ENCODE peak calls at places on chromosomes 3 and 15, in four cellular contexts. T is HepG2, B is K562, M is GM12878. Y is an unnamed sample.

GRCh38 chr3:49671291-49672288 is 2.6 kb upstream of the APEH start:
- DNase-seq in B (peak), M (peak), T (peak), Y (peak)

GRCh38 chr15:77538011-77538410 is 94.7 kb downstream of the LINGO1 start:
- DNase-seq in T (no peak), M (peak), B (no peak), Y (no peak)

GRCh38 chr3:143302638-143303171 is 183.1 kb downstream of the CHST2 start:
- DNase-seq in M (no peak), T (no peak), B (no peak), Y (no peak)

GRCh38 chr15:58929891-58930416 is 3.5 kb downstream of the SLTM start:
- DNase-seq in T (no peak), M (no peak), B (no peak), Y (no peak)

GRCh38 chr15:31306426-31307269 is 20.0 kb upstream of the KLF13 start:
- DNase-seq in T (no peak), M (no peak), B (no peak), Y (peak)

GRCh38 chr15:93289951-93290350 is 200.9 kb upstream of the RGMA start:
- DNase-seq in M (no peak), T (no peak), B (no peak), Y (no peak)

GRCh38 chr15:51284871-51285270 is 53.5 kb downstream of the CYP19A1 start:
- DNase-seq in B (no peak), T (no peak), M (no peak), Y (no peak)

GRCh38 chr3:42123012-42123581 is 31.9 kb downstream of the TRAK1 start:
- DNase-seq in M (peak), B (no peak), T (no peak), Y (no peak)

GRCh38 chr3:24415819-24416218 is 78.8 kb downstream of the THRB start:
- DNase-seq in T (no peak), B (no peak), M (no peak), Y (no peak)

GRCh38 chr3:196914866-196915265 is 27.5 kb downstream of the NCBP2 start:
- DNase-seq in B (no peak), T (peak), M (no peak), Y (peak)

GRCh38 chr3:52743152-52743551 is 27.6 kb downstream of the NEK4 start:
- DNase-seq in T (no peak), M (no peak), B (no peak), Y (no peak)

GRCh38 chr15:64851503-64851840 is 9.8 kb downstream of the PLEKHO2 start:
- DNase-seq in B (no peak), M (no peak), T (no peak), Y (no peak)

DNA sequence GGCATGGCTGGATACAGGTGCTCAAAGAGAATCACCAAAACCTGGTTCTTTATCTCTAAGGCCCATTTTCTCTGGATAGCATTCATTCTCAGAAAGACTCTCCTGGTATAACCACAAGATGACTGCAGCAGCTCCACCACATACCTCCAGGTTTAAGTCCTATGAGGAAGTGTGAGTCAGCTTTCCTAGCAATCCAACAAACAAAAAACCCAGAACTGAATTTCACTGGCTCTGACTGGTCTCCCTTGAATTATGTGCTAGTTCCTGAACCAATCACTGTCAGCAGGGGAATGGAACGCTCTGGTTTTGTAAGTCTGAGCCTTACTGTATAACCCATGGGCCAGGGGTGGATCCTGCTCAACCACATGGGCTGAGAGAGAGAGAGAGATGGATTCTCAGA is 27.2 kb downstream of the MRPL46 start:
- DNase-seq in T (no peak), M (no peak), B (no peak), Y (no peak)
- TF ChIP-seq CREB1 in T (no peak), M (no peak), B (no peak), Y (no peak)

GRCh38 chr3:119237299-119237698 is 3.4 kb downstream of the B4GALT4 start:
- DNase-seq in M (no peak), B (no peak), T (no peak), Y (no peak)
- TF ChIP-seq NR2C2 in M (no peak), B (no peak), T (no peak), Y (no peak)

GRCh38 chr15:63833246-63833696 is 477 bp downstream of the HERC1 start:
- DNase-seq in B (peak), T (no peak), M (no peak), Y (peak)
- TF ChIP-seq CREB1 in B (peak), T (no peak), M (no peak), Y (no peak)

DNA sequence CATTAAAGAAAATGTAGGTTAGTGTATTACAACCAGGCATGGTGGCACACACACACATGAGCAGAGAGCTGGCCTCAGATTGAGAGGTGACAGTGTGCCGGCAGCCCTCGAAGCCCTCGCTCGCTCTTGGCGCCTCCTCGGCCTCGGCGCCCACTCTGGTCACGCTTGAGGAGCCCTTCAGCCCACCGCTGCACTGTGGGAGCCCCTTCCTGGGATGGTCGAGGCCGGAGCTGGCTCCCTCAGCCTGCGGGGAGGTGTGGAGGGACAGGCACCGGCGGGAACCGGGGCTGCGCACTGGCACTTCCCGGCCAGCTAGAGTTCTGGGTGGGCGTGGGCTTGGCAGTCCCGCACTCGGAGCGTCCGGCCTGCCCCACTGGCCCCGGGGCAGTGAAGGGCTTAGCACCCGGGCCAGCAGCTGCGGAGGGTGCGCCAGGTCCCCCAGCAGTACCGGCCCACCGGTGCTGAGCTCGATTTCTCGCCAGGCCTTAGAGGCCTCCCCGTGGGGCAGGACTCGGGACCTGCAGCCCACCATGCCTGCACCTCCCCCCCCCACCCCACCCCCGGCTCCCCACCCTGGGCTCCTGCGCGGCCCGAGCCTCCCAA is 80.4 kb upstream of the TMEM158 start:
- DNase-seq in B (no peak), M (no peak), T (no peak), Y (no peak)
- TF ChIP-seq NR2C2 in B (no peak), M (no peak), T (no peak), Y (no peak)

GRCh38 chr15:82918607-82919230 is 33.8 kb downstream of the HOMER2 start:
- DNase-seq in B (no peak), T (no peak), M (no peak), Y (no peak)

GRCh38 chr15:82919231-82919886 is 33.2 kb downstream of the HOMER2 start:
- DNase-seq in B (no peak), T (peak), M (no peak), Y (no peak)

GRCh38 chr15:82923744-82924143 is 28.8 kb downstream of the HOMER2 start:
- DNase-seq in M (no peak), B (no peak), T (no peak), Y (no peak)

GRCh38 chr15:82921242-82921641 is 31.3 kb downstream of the HOMER2 start:
- DNase-seq in M (no peak), T (no peak), B (peak), Y (no peak)

GRCh38 chr15:82922737-82923136 is 29.8 kb downstream of the HOMER2 start:
- DNase-seq in M (no peak), T (no peak), B (no peak), Y (no peak)
- TF ChIP-seq CREB1 in M (no peak), T (no peak), B (no peak), Y (no peak)

DNA sequence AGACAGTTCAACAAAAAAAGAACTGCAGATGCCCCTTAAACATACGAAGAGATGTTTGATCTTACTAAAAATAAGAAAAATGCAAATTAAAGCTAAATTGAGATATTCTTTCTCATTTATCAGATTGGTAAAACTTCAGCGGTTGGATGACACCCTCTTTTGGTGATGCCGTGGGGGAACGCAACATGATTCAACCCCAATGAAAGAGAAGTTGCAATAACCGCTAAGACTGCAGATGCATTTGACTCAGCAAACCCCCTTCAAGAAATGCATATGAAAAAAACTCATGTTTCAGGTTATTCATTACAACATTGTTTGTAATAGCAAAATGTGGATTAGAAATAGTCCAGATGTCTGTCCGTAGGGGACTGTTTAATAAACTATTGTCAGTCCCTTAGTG is 3.6 kb downstream of the KLHL6 start:
- DNase-seq in M (no peak), T (no peak), B (no peak), Y (no peak)
- TF ChIP-seq NR2C2 in M (no peak), T (no peak), B (no peak), Y (no peak)

DNA sequence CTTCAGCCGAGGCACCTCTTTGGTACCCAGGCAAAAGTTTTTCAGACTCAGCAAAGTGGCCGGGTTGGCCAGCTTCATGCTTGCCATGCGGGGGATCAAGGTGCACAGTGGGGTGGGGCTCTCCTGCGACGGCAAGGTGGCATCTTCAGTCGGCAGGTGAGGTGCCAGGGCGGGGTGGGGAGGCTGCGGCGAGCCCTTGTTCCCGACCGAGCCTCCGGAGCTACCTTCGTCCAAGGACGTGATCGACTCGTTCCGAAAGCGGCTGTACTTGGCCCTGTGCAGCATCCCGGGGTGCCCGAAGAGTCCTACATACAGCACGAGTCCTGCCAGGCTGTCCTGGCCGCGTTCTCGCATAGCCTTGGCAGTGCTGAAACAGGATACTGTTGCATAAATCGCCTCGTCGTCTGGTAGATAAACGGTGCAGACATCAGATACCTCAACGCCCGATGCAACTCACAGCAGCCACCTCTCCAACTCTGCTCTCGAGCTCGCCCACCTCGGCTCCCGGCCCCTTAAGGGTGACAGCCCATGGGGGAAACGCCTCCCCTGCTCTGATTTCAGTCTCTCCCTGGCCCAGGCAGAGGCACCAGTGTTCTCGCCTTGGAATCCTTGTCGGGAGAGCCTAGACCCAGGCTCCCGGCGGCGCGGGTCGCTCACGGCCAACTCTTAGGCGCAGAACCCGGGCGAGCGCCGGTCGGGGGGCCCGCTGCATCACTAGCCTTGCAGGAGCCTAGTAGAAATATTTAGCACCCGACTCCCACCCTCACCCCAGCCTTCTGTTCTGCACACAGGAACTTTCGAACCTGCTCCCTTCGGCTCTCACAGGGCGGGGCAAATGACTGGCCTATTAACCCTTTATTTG is 826 bp downstream of the SHC4 start:
- DNase-seq in T (no peak), M (no peak), B (no peak), Y (peak)
- TF ChIP-seq CREB1 in T (no peak), M (no peak), B (no peak), Y (no peak)